ENCODE peak calls at places on chromosomes 6 and 20, in eight cellular contexts. Y, R, O, L, B, K, H and T are unnamed samples.

GRCh38 chr20:9286501-9286900 is 217.6 kb downstream of the PLCB4 start:
- DNase-seq in Y (no peak), K (no peak), O (no peak), B (no peak), H (no peak), R (no peak), L (no peak), T (no peak)

GRCh38 chr20:35618372-35619131 is 2.9 kb downstream of the SPAG4 start:
- DNase-seq in R (peak), H (no peak), Y (no peak), O (no peak), B (peak), K (no peak), L (no peak), T (peak)

GRCh38 chr6:167762259-167762962 is 64.3 kb upstream of the AFDN start:
- DNase-seq in K (no peak), O (peak), B (no peak), L (no peak), H (no peak), Y (no peak), R (no peak), T (no peak)

GRCh38 chr6:155271145-155271544 is 7.3 kb downstream of the CLDN20 start:
- DNase-seq in O (no peak), K (no peak), L (no peak), H (no peak), Y (no peak), B (no peak), R (no peak), T (no peak)

GRCh38 chr6:42569102-42570028 is 5.5 kb downstream of the UBR2 start:
- DNase-seq in H (no peak), Y (no peak), K (peak), R (no peak), L (no peak), O (no peak), B (no peak), T (no peak)

GRCh38 chr6:126716826-126717514 is 377.1 kb downstream of the CENPW start:
- DNase-seq in H (no peak), B (no peak), L (no peak), R (no peak), K (no peak), Y (no peak), O (no peak), T (no peak)

GRCh38 chr6:34338377-34338776 is 54.1 kb downstream of the NUDT3 start:
- DNase-seq in R (no peak), Y (no peak), L (no peak), K (no peak), B (no peak), H (no peak), O (no peak), T (no peak)

GRCh38 chr20:33753143-33753542 is 21.3 kb downstream of the ZNF341 start:
- DNase-seq in H (no peak), K (no peak), R (no peak), B (no peak), Y (no peak), O (no peak), L (no peak), T (no peak)

GRCh38 chr6:80690611-80691090 is 584.2 kb downstream of the BCKDHB start:
- DNase-seq in K (no peak), R (no peak), O (no peak), H (no peak), B (no peak), Y (no peak), L (no peak), T (no peak)

GRCh38 chr6:43938178-43939101 is 168.4 kb downstream of the VEGFA start:
- DNase-seq in O (no peak), R (peak), L (no peak), H (no peak), Y (no peak), K (no peak), B (no peak), T (peak)

GRCh38 chr6:91852232-91852631 is 1265.4 kb upstream of the MAP3K7 start:
- DNase-seq in B (no peak), K (no peak), O (no peak), H (no peak), Y (no peak), L (no peak), R (no peak), T (no peak)

GRCh38 chr6:134819236-134819635 is 130.7 kb downstream of the ALDH8A1 start:
- DNase-seq in O (no peak), L (no peak), Y (no peak), H (no peak), R (no peak), K (no peak), B (no peak), T (no peak)

GRCh38 chr6:166223091-166223490 is 55.4 kb upstream of the TBXT start:
- DNase-seq in Y (no peak), R (no peak), K (no peak), H (no peak), B (no peak), O (no peak), L (no peak), T (no peak)

GRCh38 chr20:17693534-17694001 is 6.2 kb upstream of the BANF2 start:
- DNase-seq in B (no peak), H (no peak), O (no peak), K (no peak), Y (no peak), L (no peak), R (peak), T (no peak)

GRCh38 chr6:52537001-52537753 is 39.7 kb downstream of the TRAM2 start:
- DNase-seq in O (no peak), H (no peak), B (no peak), L (no peak), R (no peak), Y (no peak), K (no peak), T (no peak)

GRCh38 chr6:156379946-156380707 is 397.1 kb upstream of the ARID1B start:
- DNase-seq in K (no peak), R (no peak), B (no peak), Y (no peak), L (no peak), O (no peak), H (no peak), T (peak)

GRCh38 chr6:106056060-106056737 is 29.9 kb upstream of the PRDM1 start:
- DNase-seq in Y (no peak), K (no peak), O (no peak), L (no peak), B (no peak), H (no peak), R (no peak), T (no peak)

GRCh38 chr20:18783385-18783959 is 30.1 kb upstream of the SCP2D1 start:
- DNase-seq in K (no peak), B (no peak), Y (no peak), L (no peak), R (no peak), H (no peak), O (no peak), T (no peak)

GRCh38 chr6:150739711-150740349 is 125.7 kb upstream of the MTHFD1L start:
- DNase-seq in L (no peak), Y (no peak), O (no peak), R (no peak), B (no peak), H (no peak), K (no peak), T (no peak)

GRCh38 chr6:155813548-155813947 is 357.9 kb upstream of the NOX3 start:
- DNase-seq in Y (no peak), O (no peak), H (no peak), L (no peak), B (no peak), K (no peak), R (no peak), T (no peak)

GRCh38 chr6:138986578-138986977 is 1.5 kb downstream of the REPS1 start:
- DNase-seq in O (no peak), H (no peak), Y (no peak), B (no peak), L (no peak), R (no peak), K (no peak), T (no peak)

GRCh38 chr6:113634352-113635163 is 222.6 kb upstream of the MARCKS start:
- DNase-seq in R (no peak), B (no peak), O (no peak), L (no peak), H (no peak), K (peak), Y (no peak), T (no peak)

GRCh38 chr6:28188111-28188979 is 36.7 kb upstream of the ZSCAN9 start:
- DNase-seq in H (no peak), B (no peak), Y (no peak), O (no peak), K (no peak), R (no peak), L (no peak), T (no peak)

GRCh38 chr20:38723982-38724602 is at the start of gene SLC32A1:
- DNase-seq in O (no peak), Y (no peak), K (no peak), R (no peak), H (no peak), B (no peak), L (no peak), T (peak)

GRCh38 chr6:9178066-9178465 is 742.7 kb upstream of the SLC35B3 start:
- DNase-seq in H (no peak), O (no peak), K (no peak), B (no peak), Y (no peak), R (no peak), L (no peak), T (no peak)

GRCh38 chr20:1469925-1470571 is 3.4 kb upstream of the NSFL1C start:
- DNase-seq in Y (peak), R (peak), O (peak), L (peak), H (peak), K (peak), B (peak), T (peak)
- TF ChIP-seq EP300 in Y (no peak), R (no peak), O (no peak), L (no peak), H (no peak), K (no peak), B (no peak), T (peak)

GRCh38 chr6:20367716-20368485 is 33.8 kb upstream of the E2F3 start:
- DNase-seq in B (no peak), L (no peak), O (no peak), Y (no peak), H (no peak), K (no peak), R (no peak), T (no peak)

GRCh38 chr6:20362623-20363022 is 39.1 kb upstream of the E2F3 start:
- DNase-seq in K (no peak), L (no peak), H (no peak), Y (no peak), R (no peak), B (no peak), O (no peak), T (no peak)

GRCh38 chr6:20364327-20364726 is 37.4 kb upstream of the E2F3 start:
- DNase-seq in R (no peak), O (no peak), B (no peak), L (no peak), K (no peak), H (no peak), Y (no peak), T (no peak)

GRCh38 chr6:20365456-20365855 is 36.2 kb upstream of the E2F3 start:
- DNase-seq in K (no peak), L (no peak), R (no peak), Y (no peak), H (no peak), B (no peak), O (no peak), T (no peak)

DNA sequence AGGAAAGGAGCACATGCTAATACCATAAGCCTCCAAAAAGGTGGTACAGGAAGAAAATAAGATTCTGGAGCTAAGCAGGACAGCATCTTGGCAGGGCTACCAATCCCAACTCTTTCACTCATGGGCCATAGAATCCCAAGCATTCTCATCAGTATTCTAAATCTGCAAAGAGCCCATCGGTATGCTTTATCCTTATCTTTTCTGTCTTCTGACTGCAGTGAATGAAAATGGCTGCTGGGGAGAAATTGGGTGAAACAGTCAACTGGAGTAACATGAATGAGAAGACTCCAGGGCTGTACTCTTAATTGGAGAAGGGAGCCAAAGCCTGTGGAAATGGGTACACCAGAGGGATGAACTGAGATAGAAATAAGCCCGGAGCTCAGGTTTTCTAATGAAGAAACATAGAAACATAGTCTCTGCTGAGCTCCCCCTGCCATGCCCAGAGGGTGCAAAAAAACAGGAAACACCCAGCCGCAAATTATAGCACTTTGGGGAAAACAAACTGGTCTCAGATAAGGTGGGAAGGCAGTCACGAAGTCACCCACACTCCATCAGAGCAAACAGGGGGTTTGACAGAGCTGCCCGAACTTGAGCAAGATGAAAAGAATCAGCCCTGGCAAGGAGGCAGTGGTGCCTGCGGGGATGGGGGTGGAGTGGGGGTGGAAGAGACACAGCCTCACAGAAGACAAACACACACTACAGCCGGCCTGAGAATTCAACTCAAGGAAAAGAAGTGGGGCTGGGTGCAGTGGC is 35.4 kb upstream of the E2F3 start:
- DNase-seq in O (no peak), B (no peak), Y (peak), R (no peak), L (no peak), H (no peak), K (no peak), T (no peak)
- TF ChIP-seq EP300 in O (no peak), B (no peak), Y (no peak), R (no peak), L (no peak), H (no peak), K (no peak), T (no peak)

GRCh38 chr6:32854376-32855178 is 585 bp downstream of the PSMB9 start:
- DNase-seq in O (peak), L (peak), Y (peak), K (no peak), B (peak), R (peak), H (no peak), T (peak)
- TF ChIP-seq EP300 in O (no peak), L (no peak), Y (no peak), K (no peak), B (no peak), R (no peak), H (no peak), T (no peak)

GRCh38 chr20:24747015-24747712 is 201.9 kb upstream of the CST7 start:
- DNase-seq in O (no peak), B (no peak), H (no peak), Y (no peak), K (no peak), R (no peak), L (peak), T (no peak)

GRCh38 chr20:24745617-24746350 is 203.3 kb upstream of the CST7 start:
- DNase-seq in R (no peak), B (no peak), K (no peak), L (no peak), O (no peak), H (no peak), Y (no peak), T (no peak)

GRCh38 chr20:24743641-24744040 is 205.4 kb upstream of the CST7 start:
- DNase-seq in Y (no peak), K (no peak), O (no peak), B (no peak), R (no peak), H (no peak), L (no peak), T (no peak)

GRCh38 chr20:24746351-24746685 is 202.8 kb upstream of the CST7 start:
- DNase-seq in R (no peak), H (no peak), O (no peak), K (peak), Y (peak), B (no peak), L (peak), T (no peak)

GRCh38 chr20:24745206-24745605 is 203.9 kb upstream of the CST7 start:
- DNase-seq in R (no peak), K (no peak), L (no peak), Y (no peak), B (no peak), H (no peak), O (no peak), T (no peak)
- TF ChIP-seq EP300 in R (no peak), K (no peak), L (no peak), Y (no peak), B (no peak), H (no peak), O (no peak), T (no peak)

DNA sequence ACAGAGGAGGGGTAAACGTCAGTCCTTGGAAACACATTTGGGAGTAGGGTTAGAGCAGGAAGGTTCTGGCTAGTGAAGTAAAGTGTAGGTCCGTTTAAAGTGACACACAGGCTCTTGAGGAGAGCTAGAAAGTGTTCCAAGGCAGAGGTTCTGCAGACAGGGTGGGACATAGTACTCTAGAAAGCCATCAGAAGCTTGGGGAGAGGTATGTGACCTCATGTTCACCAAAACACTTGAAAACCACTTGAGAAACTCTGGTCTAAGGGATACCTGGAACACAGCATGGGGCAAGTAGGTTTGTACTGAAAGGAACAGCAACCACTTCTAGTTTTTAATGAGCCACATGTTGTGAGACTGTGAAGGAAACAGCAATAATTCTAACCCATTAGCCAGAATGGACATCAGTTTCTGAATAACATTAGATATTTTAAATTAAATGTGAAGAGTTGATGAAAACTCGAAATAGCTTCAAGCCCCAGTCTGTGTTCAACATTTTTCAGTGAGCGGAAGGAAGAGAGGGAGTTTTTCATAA is 49.0 kb downstream of the SOBP start:
- DNase-seq in L (no peak), O (no peak), B (no peak), K (no peak), Y (no peak), H (no peak), R (no peak), T (no peak)
- TF ChIP-seq EP300 in L (no peak), O (no peak), B (no peak), K (no peak), Y (no peak), H (no peak), R (no peak), T (no peak)